ENCODE peak calls at places on chromosomes 4 and X, in five cellular contexts. V is neuronal stem cell, J is IMR-90, F is H9, W is mesendoderm. K is an unnamed sample.

GRCh38 chrX:117854806-117855205 is 261.8 kb downstream of the KLHL13 start:
- DNase-seq in F (no peak), V (no peak), W (no peak), J (no peak), K (no peak)

GRCh38 chr4:14169460-14169859 is 541.9 kb upstream of the BOD1L1 start:
- DNase-seq in J (peak), V (no peak), F (no peak), W (peak), K (no peak)

GRCh38 chr4:176988226-176988625 is 195.5 kb upstream of the VEGFC start:
- DNase-seq in V (no peak), J (peak), F (no peak), W (peak), K (no peak)

GRCh38 chrX:47649781-47650163 is 591 bp downstream of the ELK1 start:
- DNase-seq in J (no peak), V (no peak), F (no peak), W (no peak), K (no peak)

GRCh38 chr4:62408467-62408866 is 1208.3 kb downstream of the ADGRL3 start:
- DNase-seq in V (no peak), J (no peak), W (no peak), F (no peak), K (no peak)

GRCh38 chrX:105876658-105877057 is 54.3 kb downstream of the NRK start:
- DNase-seq in W (peak), J (peak), F (no peak), V (peak), K (no peak)

GRCh38 chrX:3362956-3363355 is 16.5 kb upstream of the MXRA5 start:
- DNase-seq in J (no peak), W (peak), V (no peak), F (no peak), K (no peak)

GRCh38 chr4:5365071-5366008 is 314.1 kb downstream of the STK32B start:
- DNase-seq in W (peak), V (peak), F (peak), J (peak), K (peak)

GRCh38 chr4:40423735-40424134 is 88.6 kb downstream of the CHRNA9 start:
- DNase-seq in W (peak), F (no peak), J (peak), V (no peak), K (no peak)

GRCh38 chr4:104749062-104749461 is 254.4 kb upstream of the CXXC4 start:
- DNase-seq in V (no peak), J (no peak), W (no peak), F (no peak), K (no peak)

GRCh38 chrX:6067600-6067999 is 161.1 kb downstream of the NLGN4X start:
- DNase-seq in W (no peak), F (no peak), V (no peak), J (no peak), K (no peak)

GRCh38 chr4:151415978-151416377 is 7.0 kb downstream of the FHIP1A start:
- DNase-seq in V (no peak), W (no peak), J (peak), F (no peak), K (no peak)

GRCh38 chr4:63717384-63717783 is 691.9 kb downstream of the TECRL start:
- DNase-seq in F (no peak), W (peak), V (peak), J (no peak), K (no peak)

GRCh38 chrX:101409043-101409442 is 1.0 kb downstream of the HNRNPH2 start:
- DNase-seq in W (peak), F (no peak), J (no peak), V (no peak), K (no peak)

GRCh38 chrX:101415180-101416130 is 7.4 kb downstream of the HNRNPH2 start:
- DNase-seq in V (peak), W (peak), F (peak), J (peak), K (no peak)

GRCh38 chrX:101410461-101410860 is 2.4 kb downstream of the HNRNPH2 start:
- DNase-seq in F (no peak), J (no peak), W (peak), V (no peak), K (no peak)

GRCh38 chrX:101408530-101408836 is 461 bp downstream of the HNRNPH2 start:
- DNase-seq in V (no peak), J (no peak), W (no peak), F (no peak), K (no peak)

GRCh38 chrX:101411984-101412383 is 4.0 kb downstream of the HNRNPH2 start:
- DNase-seq in F (no peak), W (no peak), J (no peak), V (no peak), K (no peak)
- H3K4ac ChIP-seq in F (no peak), W (no peak), J (no peak), V (no peak), K (no peak)

GRCh38 chrX:66638591-66639500 is at the start of gene EDA2R:
- DNase-seq in W (peak), J (peak), F (peak), V (peak), K (peak)
- H3K4ac ChIP-seq in W (peak), J (peak), F (no peak), V (no peak), K (no peak)

GRCh38 chr4:73281982-73282381 is 23.4 kb upstream of the ANKRD17 start:
- DNase-seq in W (no peak), J (no peak), V (no peak), F (no peak), K (no peak)
- H3K4ac ChIP-seq in W (no peak), J (no peak), V (no peak), F (no peak), K (no peak)

DNA sequence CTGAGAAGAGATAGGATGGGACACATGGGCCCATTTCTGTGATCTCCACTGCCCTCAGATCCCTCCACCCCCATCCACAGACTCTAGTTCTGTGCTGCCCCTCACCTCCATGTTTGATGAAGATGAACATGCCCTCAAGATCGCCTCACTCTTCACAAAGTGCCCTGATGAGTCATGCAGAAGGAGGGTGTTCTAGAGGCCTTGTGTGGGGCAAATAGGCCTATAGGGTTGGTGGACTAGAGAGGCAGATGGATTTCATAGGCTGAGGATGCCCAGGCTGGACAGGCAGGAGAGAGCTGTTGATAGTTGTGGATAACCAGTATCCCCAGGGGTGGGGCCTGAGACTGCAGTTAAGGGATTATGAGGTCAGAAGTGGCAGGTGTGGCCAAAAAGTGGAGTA is at the start of gene CXorf65:
- DNase-seq in J (no peak), V (no peak), W (no peak), F (no peak), K (no peak)
- H3K4ac ChIP-seq in J (no peak), V (no peak), W (no peak), F (no peak), K (no peak)

DNA sequence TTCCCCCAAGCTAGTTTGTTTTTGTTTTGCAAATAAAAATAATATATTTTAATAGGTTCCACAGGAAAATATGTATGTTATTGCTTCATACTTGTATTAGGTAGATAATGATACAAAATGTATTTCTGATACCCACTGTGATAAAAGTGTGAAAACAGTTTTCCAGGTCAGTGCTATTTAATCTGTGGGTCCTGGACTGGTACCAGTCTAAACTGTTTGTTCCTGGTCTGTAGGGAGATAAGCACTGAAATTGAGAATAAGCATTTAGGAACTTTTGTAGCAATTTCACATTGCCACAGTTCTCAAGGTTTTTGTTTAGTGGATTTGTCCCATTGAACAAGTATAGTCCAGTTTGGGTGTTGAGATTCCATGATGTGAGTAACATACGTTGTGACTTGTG is 110.5 kb downstream of the PDLIM5 start:
- DNase-seq in F (no peak), J (no peak), W (no peak), V (no peak), K (no peak)
- H3K4ac ChIP-seq in F (no peak), J (no peak), W (no peak), V (no peak), K (peak)

GRCh38 chrX:10032147-10032546 is 65.0 kb downstream of the CLDN34 start:
- DNase-seq in J (no peak), F (no peak), W (no peak), V (no peak), K (no peak)

GRCh38 chrX:10033360-10034007 is 66.3 kb downstream of the CLDN34 start:
- DNase-seq in F (no peak), V (no peak), W (no peak), J (peak), K (no peak)

GRCh38 chrX:10028283-10029104 is 61.3 kb downstream of the CLDN34 start:
- DNase-seq in V (no peak), J (no peak), W (no peak), F (no peak), K (no peak)

GRCh38 chrX:10031743-10032142 is 64.6 kb downstream of the CLDN34 start:
- DNase-seq in W (no peak), J (no peak), V (no peak), F (no peak), K (no peak)

GRCh38 chrX:10030570-10030969 is 63.4 kb downstream of the CLDN34 start:
- DNase-seq in W (no peak), J (peak), V (no peak), F (no peak), K (no peak)
- H3K4ac ChIP-seq in W (no peak), J (no peak), V (no peak), F (no peak), K (no peak)

GRCh38 chr4:137495578-137495977 is 36.7 kb downstream of the PCDH18 start:
- DNase-seq in V (no peak), J (no peak), W (no peak), F (no peak), K (no peak)
- H3K4ac ChIP-seq in V (no peak), J (no peak), W (no peak), F (no peak), K (no peak)

DNA sequence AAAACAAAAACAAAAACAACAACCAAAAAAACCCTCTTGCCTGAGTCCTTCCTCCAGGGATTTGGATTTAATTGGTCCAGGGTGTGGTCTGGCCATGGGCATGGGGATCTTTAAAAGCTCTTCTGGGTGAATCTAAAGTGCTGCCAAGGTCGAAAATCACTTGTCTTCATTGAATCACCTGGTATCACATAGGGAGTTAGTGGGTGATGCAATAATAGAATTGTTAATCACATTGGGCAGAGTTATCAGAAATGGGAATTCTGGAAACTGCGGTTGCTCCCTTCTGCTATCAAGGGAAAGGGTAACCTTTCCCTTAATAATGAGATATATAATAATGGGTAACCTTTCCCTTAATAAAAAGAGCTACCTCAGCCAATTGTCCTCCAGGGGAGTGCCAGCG is 267.9 kb upstream of the KLF3 start:
- DNase-seq in J (no peak), W (no peak), F (no peak), V (no peak), K (no peak)
- H3K4ac ChIP-seq in J (no peak), W (no peak), F (no peak), V (no peak), K (no peak)

DNA sequence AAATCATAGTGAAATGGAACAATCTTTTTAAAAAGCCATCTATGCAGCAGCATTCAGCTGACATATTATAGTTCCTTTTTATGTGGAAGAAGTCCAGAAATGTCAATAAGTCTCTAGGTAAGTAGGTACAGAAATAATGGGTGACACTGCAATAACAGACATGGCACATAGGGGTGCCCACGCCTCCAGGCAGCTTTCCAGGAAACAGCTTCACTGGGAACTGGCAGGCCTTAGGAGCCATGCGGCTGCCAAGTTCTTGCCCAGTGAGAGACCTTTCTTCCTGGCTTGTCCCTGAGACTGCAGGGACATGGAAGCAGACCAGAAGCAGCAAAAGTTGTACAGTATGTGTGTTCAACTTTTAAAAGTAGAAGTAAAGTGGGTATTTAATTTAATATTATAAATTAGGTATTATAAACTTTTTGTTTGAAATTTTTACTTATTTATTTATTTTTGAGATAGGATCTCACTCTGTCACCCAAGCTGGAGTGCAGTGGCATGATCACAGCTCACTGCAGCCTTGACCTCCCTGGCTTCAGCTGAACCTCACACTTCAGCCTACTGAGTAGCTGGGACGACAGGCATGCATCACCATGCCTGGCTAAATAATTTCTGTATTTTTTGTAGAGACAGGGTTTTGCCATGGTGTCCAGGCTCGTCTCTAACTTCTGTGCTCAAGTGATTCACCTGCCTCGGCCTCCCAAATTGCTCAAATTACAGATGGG is 12.1 kb upstream of the ETNPPL start:
- DNase-seq in W (peak), V (no peak), F (no peak), J (no peak), K (no peak)
- H3K4ac ChIP-seq in W (no peak), V (no peak), F (no peak), J (no peak), K (no peak)

GRCh38 chr4:52640808-52641595 is 18.1 kb downstream of the USP46 start:
- DNase-seq in W (no peak), F (no peak), J (peak), V (no peak), K (no peak)
- H3K4ac ChIP-seq in W (no peak), F (no peak), J (no peak), V (no peak), K (no peak)

K was measured in H1.